ENCODE peak calls at places on chromosomes 13 and 19, in eight cellular contexts. Q is nephron progenitor cell, V is upper lobe of right lung, Y is prostate gland, O is pancreas, W is progenitor cell of endocrine pancreas, L is tibial artery, K is lower lobe of right lung. S is an unnamed sample.

GRCh38 chr13:94710881-94711560 is 1.3 kb downstream of the SOX21 start:
- DNase-seq in L (peak), V (peak), K (no peak), W (peak), Y (no peak), O (no peak), Q (peak), S (peak)

GRCh38 chr13:56988543-56988942 is 152.2 kb upstream of the PRR20A start:
- DNase-seq in Q (no peak), V (no peak), W (no peak), Y (no peak), L (no peak), O (no peak), K (no peak), S (no peak)

GRCh38 chr13:114110091-114110829 is 22.2 kb downstream of the RASA3 start:
- DNase-seq in V (peak), Q (no peak), Y (no peak), K (peak), L (peak), O (no peak), W (no peak), S (no peak)

GRCh38 chr19:54229146-54229545 is 6.3 kb upstream of the LILRB3 start:
- DNase-seq in Q (no peak), V (no peak), W (no peak), L (no peak), Y (no peak), O (no peak), K (no peak), S (no peak)

GRCh38 chr13:20940083-20940482 is 37.5 kb upstream of the XPO4 start:
- DNase-seq in Y (no peak), Q (no peak), L (no peak), O (no peak), W (no peak), V (no peak), K (no peak), S (no peak)

GRCh38 chr13:33262997-33263396 is 22.6 kb downstream of the STARD13 start:
- DNase-seq in Q (no peak), L (no peak), W (no peak), Y (no peak), K (no peak), O (no peak), V (no peak), S (no peak)

GRCh38 chr19:10636304-10636972 is 11.1 kb downstream of the SLC44A2 start:
- DNase-seq in O (no peak), K (no peak), Y (no peak), W (no peak), V (no peak), L (no peak), Q (no peak), S (no peak)

GRCh38 chr19:10892256-10892655 is 20.9 kb downstream of the CARM1 start:
- DNase-seq in K (no peak), O (no peak), Q (no peak), W (no peak), L (no peak), V (no peak), Y (no peak), S (no peak)

GRCh38 chr19:49555600-49556411 is 24.6 kb downstream of the NOSIP start:
- DNase-seq in V (peak), O (peak), K (peak), W (no peak), Q (peak), L (peak), Y (no peak), S (no peak)

GRCh38 chr13:38024431-38024830 is 154.9 kb upstream of the TRPC4 start:
- DNase-seq in O (no peak), K (no peak), L (no peak), V (no peak), Q (no peak), Y (no peak), W (no peak), S (no peak)

GRCh38 chr13:109272595-109273325 is 513.6 kb downstream of the IRS2 start:
- DNase-seq in V (no peak), W (no peak), L (no peak), K (no peak), Y (no peak), O (no peak), Q (no peak), S (no peak)

GRCh38 chr13:100875392-100876043 is 200.9 kb upstream of the TMTC4 start:
- DNase-seq in K (no peak), L (no peak), Y (no peak), V (no peak), W (no peak), Q (no peak), O (no peak), S (no peak)

GRCh38 chr13:94984974-94985373 is 272.6 kb upstream of the SOX21 start:
- DNase-seq in K (no peak), W (no peak), Q (no peak), O (no peak), L (no peak), Y (no peak), V (no peak), S (no peak)

DNA sequence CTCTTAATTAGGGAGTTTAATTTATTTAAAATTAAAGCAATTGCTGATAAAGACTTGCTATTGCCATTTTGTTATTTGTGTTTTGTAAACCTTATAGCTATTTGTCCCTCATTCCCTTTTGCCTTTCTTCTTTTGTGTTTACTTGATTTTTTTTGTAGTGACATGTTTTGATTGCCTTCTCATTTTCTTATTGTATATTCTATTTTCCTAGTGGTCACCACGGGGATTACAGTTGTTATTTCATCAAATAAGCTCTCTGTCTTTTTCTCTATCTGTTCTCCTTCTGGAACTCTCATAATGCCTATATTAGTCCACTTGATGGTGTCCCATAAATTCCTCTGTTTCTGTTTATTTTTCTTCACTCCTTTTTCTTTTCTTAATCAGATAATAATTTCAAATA is 64.4 kb upstream of the FRY start:
- DNase-seq in W (no peak), L (no peak), O (no peak), Q (no peak), Y (no peak), V (no peak), K (no peak), S (no peak)
- TF ChIP-seq CTCF in W (peak), L (no peak), O (no peak), Q (peak), Y (no peak), V (no peak), K (no peak), S (peak)

GRCh38 chr19:17103177-17103576 is 27.6 kb downstream of the MYO9B start:
- DNase-seq in V (no peak), Q (peak), L (no peak), O (no peak), K (no peak), Y (no peak), W (no peak), S (no peak)
- TF ChIP-seq CTCF in V (peak), Q (peak), L (no peak), O (peak), K (peak), Y (no peak), W (peak), S (peak)

DNA sequence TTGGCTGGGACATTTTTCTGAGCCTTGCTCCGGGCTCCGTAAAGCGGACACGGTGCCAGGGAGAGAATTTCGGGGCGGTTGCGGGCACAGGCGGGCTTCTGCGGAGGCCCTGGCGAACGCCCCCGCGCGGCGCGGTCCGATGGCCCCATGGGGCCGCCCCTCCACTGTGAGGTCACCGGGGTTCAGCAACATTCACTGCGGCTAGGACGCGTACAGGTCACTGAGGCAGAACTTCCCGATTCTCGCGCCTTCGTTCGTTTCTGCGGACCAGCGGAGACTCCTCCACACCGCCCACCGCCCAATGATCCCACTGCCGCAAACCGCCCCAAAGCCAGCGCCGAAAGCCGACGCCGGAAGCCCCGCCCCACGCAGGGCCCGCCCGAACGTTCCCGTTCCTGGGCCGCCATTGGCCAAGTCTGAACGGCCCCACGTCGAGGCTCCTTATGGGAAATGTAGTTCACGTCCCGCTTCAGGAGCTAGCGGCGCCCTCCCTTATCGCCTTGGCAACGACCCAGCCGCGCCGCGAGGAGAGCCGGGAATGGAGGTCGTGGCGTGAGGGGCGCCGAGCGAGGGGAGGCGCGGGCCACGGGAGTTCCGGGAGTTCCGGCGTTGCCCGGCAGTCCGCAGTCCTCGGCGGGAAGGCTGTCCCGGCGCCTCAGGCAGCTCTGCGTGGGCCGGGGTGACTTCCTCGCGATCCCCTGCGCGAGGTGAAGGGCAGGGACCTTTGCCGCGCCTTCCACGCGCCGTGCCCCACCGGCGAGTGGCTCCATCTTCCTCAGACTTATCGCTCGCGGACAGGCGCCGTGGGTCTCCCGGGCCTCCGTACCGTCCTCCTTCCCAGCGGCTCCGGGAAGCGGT is at the start of gene ZNF584:
- DNase-seq in Y (peak), L (peak), V (peak), W (peak), Q (peak), K (peak), O (peak), S (peak)
- TF ChIP-seq CTCF in Y (no peak), L (no peak), V (no peak), W (no peak), Q (no peak), K (no peak), O (no peak), S (no peak)

GRCh38 chr13:112510987-112511715 is 76.8 kb downstream of the TUBGCP3 start:
- DNase-seq in W (no peak), Q (no peak), K (no peak), Y (no peak), O (no peak), V (no peak), L (no peak), S (no peak)

GRCh38 chr13:112513761-112514160 is 74.2 kb downstream of the TUBGCP3 start:
- DNase-seq in W (no peak), O (no peak), L (no peak), K (no peak), Y (no peak), Q (no peak), V (no peak), S (no peak)

GRCh38 chr13:112506046-112506445 is 81.9 kb downstream of the TUBGCP3 start:
- DNase-seq in V (no peak), Y (no peak), O (no peak), L (no peak), W (no peak), K (no peak), Q (no peak), S (no peak)

GRCh38 chr13:112509190-112509589 is 78.8 kb downstream of the TUBGCP3 start:
- DNase-seq in O (no peak), W (no peak), Q (no peak), Y (no peak), K (peak), L (no peak), V (no peak), S (no peak)

DNA sequence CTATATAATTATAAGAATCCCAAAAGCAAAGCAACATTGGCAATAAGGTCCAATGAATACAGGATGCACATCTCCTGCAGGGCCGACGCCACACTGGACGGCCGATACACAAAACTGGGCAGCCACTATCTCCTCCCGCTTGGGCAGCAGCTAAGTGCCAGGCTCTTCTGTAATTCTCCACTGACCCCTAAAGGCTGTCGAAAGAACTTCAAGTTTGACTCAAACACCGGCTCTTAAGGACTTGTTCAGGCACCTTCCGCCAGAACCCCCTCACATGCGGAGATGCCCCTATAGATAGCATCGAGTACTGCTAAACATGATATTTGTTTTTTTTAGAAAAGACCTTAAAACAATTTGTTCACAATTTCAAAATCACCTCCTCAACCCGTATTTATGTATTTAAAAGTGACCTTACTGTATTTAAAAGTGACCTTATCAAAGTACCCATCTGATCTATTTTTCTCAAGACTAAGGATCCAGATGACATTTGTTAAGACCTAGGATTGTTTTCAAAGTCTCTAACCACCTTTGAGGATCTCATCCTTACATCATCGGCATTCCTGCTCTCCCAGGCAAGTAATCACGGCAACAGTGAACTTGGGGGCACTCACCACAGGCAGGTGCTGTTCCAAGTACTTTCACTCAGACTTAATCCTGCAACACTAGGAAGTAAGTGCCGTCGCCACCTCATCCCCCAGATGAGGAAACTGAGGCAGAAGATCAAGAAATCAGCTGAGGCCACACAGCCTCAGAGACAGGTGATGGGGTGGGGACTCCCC is 77.8 kb downstream of the TUBGCP3 start:
- DNase-seq in W (no peak), O (peak), K (peak), V (no peak), Q (peak), Y (peak), L (no peak), S (no peak)
- TF ChIP-seq CTCF in W (peak), O (peak), K (peak), V (peak), Q (peak), Y (no peak), L (peak), S (peak)

GRCh38 chr13:19863323-19864017 is at the start of gene ZMYM5:
- DNase-seq in W (peak), K (peak), L (peak), Q (peak), Y (peak), O (peak), V (peak), S (peak)

GRCh38 chr13:19861762-19862161 is 1.7 kb downstream of the ZMYM5 start:
- DNase-seq in K (no peak), O (no peak), Q (no peak), W (no peak), V (no peak), L (no peak), Y (no peak), S (no peak)

GRCh38 chr13:19864018-19864338 is 529 bp upstream of the ZMYM5 start:
- DNase-seq in O (peak), K (peak), Q (peak), W (no peak), V (peak), L (peak), Y (peak), S (peak)

GRCh38 chr13:19862511-19863313 is 737 bp downstream of the ZMYM5 start:
- DNase-seq in V (peak), Q (no peak), W (no peak), L (peak), K (peak), O (peak), Y (peak), S (no peak)

DNA sequence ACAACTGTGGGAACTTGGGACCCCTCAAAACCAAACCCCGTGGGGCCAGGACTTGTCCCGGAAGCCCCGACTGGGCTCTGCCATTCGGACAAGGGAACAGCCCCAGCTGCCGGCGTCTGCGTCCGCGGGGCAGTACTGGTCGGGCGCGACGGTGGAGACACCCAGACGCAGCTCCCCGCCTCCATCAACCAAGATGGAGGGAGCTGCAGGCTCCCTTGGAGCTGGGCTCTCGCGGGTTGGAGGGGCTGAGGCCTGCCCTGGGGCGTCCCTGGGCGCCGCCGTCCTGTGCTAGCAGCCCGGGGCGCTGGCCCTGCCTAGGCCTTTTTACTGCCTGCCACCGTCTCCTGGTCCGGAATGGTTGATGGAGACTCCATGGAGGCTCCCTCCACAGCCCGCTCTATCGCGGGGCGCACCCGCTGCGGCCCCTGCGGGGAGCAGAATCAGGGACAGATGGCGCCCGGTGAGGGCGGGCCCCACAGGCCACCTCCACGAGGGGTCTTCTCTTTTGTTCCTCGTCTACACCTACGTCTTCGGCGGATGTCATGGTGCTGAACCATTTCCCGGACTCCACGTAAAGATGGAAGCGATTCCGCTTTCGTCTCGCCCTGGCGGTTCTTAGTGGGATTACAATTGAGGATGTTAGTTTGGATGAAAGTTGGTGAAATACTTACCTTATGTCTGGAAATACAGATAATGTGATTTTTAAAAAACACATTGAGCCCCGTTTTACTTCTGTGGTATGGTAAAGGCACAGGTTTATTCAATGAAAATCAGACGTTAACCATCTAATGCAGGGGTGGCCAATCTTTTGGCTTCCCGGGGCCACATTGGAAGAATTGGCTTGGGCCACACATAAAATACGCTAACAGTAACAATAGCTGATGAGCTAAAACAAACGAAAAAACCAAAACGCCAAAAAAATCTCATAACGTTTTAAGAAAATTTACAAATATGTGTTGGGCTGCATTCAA is 1.2 kb upstream of the ZMYM5 start:
- DNase-seq in W (peak), L (peak), V (peak), K (peak), Y (peak), O (peak), Q (peak), S (no peak)
- TF ChIP-seq CTCF in W (peak), L (peak), V (peak), K (peak), Y (peak), O (peak), Q (peak), S (peak)

GRCh38 chr13:25262261-25262660 is 25.0 kb downstream of the MTMR6 start:
- DNase-seq in Y (no peak), K (no peak), V (no peak), L (no peak), Q (no peak), W (no peak), O (no peak), S (no peak)

GRCh38 chr13:25268561-25268960 is 18.7 kb downstream of the MTMR6 start:
- DNase-seq in Y (no peak), K (no peak), Q (no peak), W (no peak), O (no peak), V (no peak), L (no peak), S (no peak)

GRCh38 chr13:25267715-25268114 is 19.6 kb downstream of the MTMR6 start:
- DNase-seq in V (no peak), Q (no peak), L (no peak), O (no peak), Y (no peak), W (no peak), K (no peak), S (no peak)
- TF ChIP-seq CTCF in V (peak), Q (no peak), L (no peak), O (no peak), Y (no peak), W (peak), K (peak), S (peak)

GRCh38 chr19:12545267-12545666 is 6.0 kb downstream of the ZNF564 start:
- DNase-seq in O (no peak), W (no peak), Q (no peak), Y (no peak), K (no peak), V (no peak), L (no peak), S (no peak)
- TF ChIP-seq CTCF in O (no peak), W (no peak), Q (no peak), Y (no peak), K (no peak), V (no peak), L (no peak), S (no peak)